ENCODE peak calls at places on chromosomes 16 and 17, in five cellular contexts. P is endodermal cell, N is neural progenitor cell, X is ovary, U is fibroblast of lung. R is an unnamed sample.

GRCh38 chr16:50266337-50267091 is at the start of gene ADCY7:
- DNase-seq in P (peak; percentile 80), N (peak; percentile 41), X (peak; percentile 66), U (peak; percentile 76), R (peak; percentile 48)

GRCh38 chr17:73710095-73710592 is 65.9 kb upstream of the SDK2 start:
- DNase-seq in P (peak; percentile 97), N (peak; percentile 83), X (no peak), U (peak; percentile 49), R (peak; percentile 85)

GRCh38 chr17:46001390-46002310 is 2.6 kb downstream of the STH start:
- DNase-seq in P (no peak), N (no peak), X (no peak), U (no peak), R (no peak)

GRCh38 chr17:72121164-72122001 is 563 bp downstream of the SOX9 start:
- DNase-seq in P (peak; percentile 90), N (peak; percentile 71), X (no peak), U (peak; percentile 75), R (peak; percentile 64)

GRCh38 chr17:44959821-44960523 is 8.1 kb downstream of the C1QL1 start:
- DNase-seq in P (peak; percentile 67), N (no peak), X (no peak), U (no peak), R (no peak)

GRCh38 chr16:54353097-54353496 is 66.5 kb upstream of the IRX3 start:
- DNase-seq in P (no peak), N (no peak), X (no peak), U (no peak), R (no peak)

GRCh38 chr17:83143817-83144231 is 64.4 kb downstream of the METRNL start:
- DNase-seq in P (no peak), N (no peak), X (no peak), U (no peak), R (no peak)

GRCh38 chr17:72336804-72337070 is 215.9 kb downstream of the SOX9 start:
- DNase-seq in P (no peak), N (no peak), X (no peak), U (no peak), R (no peak)

GRCh38 chr16:77794586-77794985 is 6.2 kb downstream of the VAT1L start:
- DNase-seq in P (no peak), N (no peak), X (no peak), U (peak; percentile 79), R (no peak)

GRCh38 chr16:75114179-75114945 is 2.2 kb downstream of the LDHD start:
- DNase-seq in P (peak; percentile 52), N (no peak), X (no peak), U (no peak), R (no peak)

GRCh38 chr16:65004570-65004969 is 117.3 kb downstream of the CDH11 start:
- DNase-seq in P (no peak), N (no peak), X (no peak), U (no peak), R (no peak)

GRCh38 chr17:40322417-40323315 is 13.7 kb downstream of the RARA start:
- DNase-seq in P (peak; percentile 75), N (no peak), X (no peak), U (peak; percentile 78), R (peak; percentile 89)

DNA sequence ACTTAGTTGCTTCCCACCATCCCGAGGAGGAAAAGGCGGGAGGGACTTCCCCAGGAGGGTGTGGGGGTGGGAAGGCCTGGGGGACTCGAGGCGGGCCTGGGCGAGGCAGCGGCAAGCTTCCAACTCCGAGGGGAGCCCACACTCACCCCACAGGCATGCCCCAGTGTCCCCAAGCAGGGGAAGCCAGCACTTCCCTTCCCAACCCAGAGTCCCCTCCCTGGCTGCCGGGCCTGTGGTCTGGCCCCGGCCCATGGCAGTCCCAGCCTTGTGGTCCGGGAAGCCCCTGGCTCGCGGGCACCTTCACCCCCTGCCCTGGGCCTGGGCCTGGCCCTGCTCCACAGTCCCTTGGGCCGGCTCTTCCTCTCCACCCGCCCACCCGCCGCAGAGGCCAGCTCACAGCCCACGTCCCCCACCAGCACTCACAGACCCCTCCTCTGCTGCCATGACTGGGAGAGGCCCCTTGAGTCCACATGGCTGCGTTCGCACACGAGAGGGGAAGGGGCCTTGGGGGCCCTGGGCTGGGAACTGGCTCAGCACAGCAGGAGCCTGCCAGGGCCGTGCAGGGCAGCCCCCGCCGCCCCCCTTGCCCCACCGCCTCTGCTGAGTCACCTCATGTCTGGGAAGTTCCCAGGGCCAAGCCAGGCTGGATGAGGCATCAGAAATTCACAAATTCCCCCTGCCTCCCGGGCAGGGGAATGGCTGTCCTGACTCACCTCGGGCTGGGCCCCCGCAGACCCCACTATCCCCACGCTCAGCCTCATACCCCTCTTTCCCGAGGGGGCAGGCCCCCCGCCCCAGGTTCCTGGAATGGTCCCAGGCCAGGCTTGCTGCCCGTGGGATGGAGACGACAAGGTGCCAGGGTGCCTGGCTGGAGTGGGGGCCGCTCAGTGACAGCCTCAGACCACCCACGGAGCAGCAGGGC is 27.8 kb downstream of the BAHCC1 start:
- DNase-seq in P (peak; percentile 93), N (peak; percentile 66), X (peak; percentile 80), U (peak; percentile 91), R (peak; percentile 50)
- H3K4me1 ChIP-seq in P (peaks cover 3% of the 10 kb centered on the region), N (peaks cover 33% of the 10 kb centered on the region), X (peaks cover 48% of the 10 kb centered on the region), U (peaks cover 48% of the 10 kb centered on the region), R (peaks cover 15% of the 10 kb centered on the region)

GRCh38 chr17:75049057-75049456 is 2.0 kb downstream of the KCTD2 start:
- DNase-seq in P (no peak), N (no peak), X (no peak), U (no peak), R (no peak)

GRCh38 chr17:75044716-75045115 is 2.1 kb downstream of the ATP5PD start:
- DNase-seq in P (peak; percentile 87), N (no peak), X (no peak), U (no peak), R (no peak)

GRCh38 chr17:75046583-75047289 is at the start of the genes ATP5PD and KCTD2:
- DNase-seq in P (peak; percentile 100), N (peak; percentile 97), X (peak; percentile 96), U (peak; percentile 97), R (peak; percentile 98)

GRCh38 chr17:75048396-75048933 is 1.4 kb downstream of the KCTD2 start:
- DNase-seq in P (no peak), N (no peak), X (peak; percentile 27), U (peak; percentile 29), R (peak; percentile 75)

GRCh38 chr17:75047398-75048098 is 523 bp downstream of the KCTD2 start:
- DNase-seq in P (peak; percentile 73), N (peak; percentile 63), X (peak; percentile 57), U (no peak), R (peak; percentile 31)
- H3K4me1 ChIP-seq in P (no peaks in the 10 kb centered on the region), N (peaks cover 15% of the 10 kb centered on the region), X (peaks cover 2% of the 10 kb centered on the region), U (peaks cover 3% of the 10 kb centered on the region), R (peaks cover 8% of the 10 kb centered on the region)

GRCh38 chr17:29250666-29251065 is 4.0 kb downstream of the CRYBA1 start:
- DNase-seq in P (no peak), N (no peak), X (no peak), U (no peak), R (no peak)
- H3K4me1 ChIP-seq in P (no peaks in the 10 kb centered on the region), N (peaks cover 16% of the 10 kb centered on the region), X (no peaks in the 10 kb centered on the region), U (peaks cover 27% of the 10 kb centered on the region), R (peaks cover 5% of the 10 kb centered on the region)

DNA sequence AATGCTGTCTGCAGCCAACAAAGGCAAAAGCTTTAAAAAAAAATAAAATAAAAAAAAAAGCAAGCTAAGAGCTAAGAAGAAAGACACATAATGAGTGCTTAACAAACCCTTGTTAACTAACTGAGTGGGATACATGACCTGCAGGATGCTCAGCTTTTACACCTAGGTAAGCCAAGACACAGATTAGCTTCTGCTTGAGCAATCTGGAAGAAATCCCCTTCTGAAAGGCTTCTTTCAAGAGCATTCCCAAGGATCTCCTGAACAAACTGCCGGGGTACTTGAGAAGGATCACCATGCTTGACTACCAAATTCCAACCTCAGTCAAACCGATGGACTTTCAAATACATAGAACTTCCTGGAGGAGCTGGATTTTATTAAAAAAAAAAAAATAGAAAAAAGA is 92.9 kb downstream of the SMG6 start:
- DNase-seq in P (no peak), N (peak; percentile 64), X (no peak), U (no peak), R (no peak)
- H3K4me1 ChIP-seq in P (peaks cover 13% of the 10 kb centered on the region), N (peaks cover 51% of the 10 kb centered on the region), X (peaks cover 23% of the 10 kb centered on the region), U (peaks cover 21% of the 10 kb centered on the region), R (peaks cover 60% of the 10 kb centered on the region)